ENCODE peak calls at places on chromosomes 12 and 14, in six cellular contexts. O, L, F, A, C and I are unnamed samples.

GRCh38 chr12:54032627-54033100 is at the start of gene HOXC5:
- DNase-seq in O (no peak), L (peak), F (peak), A (peak), C (peak), I (peak)

GRCh38 chr12:132429932-132430643 is 59.9 kb upstream of the FBRSL1 start:
- DNase-seq in O (peak), L (peak), F (peak), A (no peak), C (peak), I (peak)

GRCh38 chr14:96597680-96598079 is 95.5 kb downstream of the PAPOLA start:
- DNase-seq in O (no peak), L (no peak), F (no peak), A (no peak), C (no peak), I (no peak)

GRCh38 chr14:104551851-104552737 is 27.5 kb upstream of the C14orf180 start:
- DNase-seq in O (peak), L (no peak), F (no peak), A (no peak), C (no peak), I (no peak)

GRCh38 chr12:31833541-31833840 is 104.7 kb upstream of the AMN1 start:
- DNase-seq in O (no peak), L (no peak), F (no peak), A (no peak), C (no peak), I (no peak)

GRCh38 chr12:32455607-32456063 is 56.3 kb downstream of the FGD4 start:
- DNase-seq in O (no peak), L (peak), F (peak), A (peak), C (peak), I (peak)

GRCh38 chr12:109600481-109600880 is 26.9 kb downstream of the MVK start:
- DNase-seq in O (no peak), L (no peak), F (no peak), A (no peak), C (peak), I (no peak)

GRCh38 chr12:106681210-106681609 is 93.3 kb upstream of the RIC8B start:
- DNase-seq in O (no peak), L (no peak), F (no peak), A (no peak), C (no peak), I (no peak)

GRCh38 chr12:24600996-24601395 is 347.9 kb downstream of the BCAT1 start:
- DNase-seq in O (no peak), L (peak), F (no peak), A (no peak), C (no peak), I (no peak)

GRCh38 chr14:99265571-99265970 is 6.4 kb downstream of the BCL11B start:
- DNase-seq in O (no peak), L (no peak), F (no peak), A (no peak), C (no peak), I (no peak)

GRCh38 chr12:51814311-51815088 is 34.0 kb downstream of the FIGNL2 start:
- DNase-seq in O (peak), L (peak), F (peak), A (no peak), C (peak), I (no peak)